ENCODE peak calls at places on chromosomes 4 and X, in four cellular contexts. B, A, K and C are unnamed samples.

GRCh38 chrX:40570346-40571093 is 10.2 kb upstream of the ATP6AP2 start:
- DNase-seq in B (no peak), A (peak; percentile 12), K (no peak), C (no peak)

GRCh38 chrX:129634541-129634940 is 20.2 kb downstream of the APLN start:
- DNase-seq in B (no peak), A (no peak), K (no peak), C (no peak)

GRCh38 chr4:151744614-151745013 is 16.2 kb downstream of the GATB start:
- DNase-seq in B (peak; percentile 91), A (no peak), K (peak; percentile 57), C (no peak)

GRCh38 chr4:3402409-3403103 is 39.2 kb upstream of the HGFAC start:
- DNase-seq in B (no peak), A (no peak), K (peak; percentile 61), C (no peak)

GRCh38 chrX:46551494-46552128 is 6.4 kb upstream of the ZNF674 start:
- DNase-seq in B (no peak), A (no peak), K (no peak), C (no peak)

GRCh38 chrX:149871940-149872339 is 9.0 kb upstream of the MAGEA8 start:
- DNase-seq in B (peak; percentile 27), A (peak; percentile 29), K (no peak), C (no peak)

GRCh38 chrX:132331000-132331399 is 111.8 kb upstream of the RAP2C start:
- DNase-seq in B (no peak), A (no peak), K (no peak), C (no peak)

GRCh38 chr4:68257719-68258118 is 12.2 kb upstream of the TMPRSS11B start:
- DNase-seq in B (no peak), A (no peak), K (no peak), C (no peak)

GRCh38 chr4:98642991-98643426 is 15.4 kb downstream of the TSPAN5 start:
- DNase-seq in B (peak; percentile 62), A (no peak), K (no peak), C (no peak)

GRCh38 chr4:151325320-151326246 is at the start of gene SH3D19:
- DNase-seq in B (peak; percentile 74), A (no peak), K (no peak), C (peak; percentile 45)

GRCh38 chrX:53082773-53083616 is 828 bp downstream of the TSPYL2 start:
- DNase-seq in B (no peak), A (no peak), K (no peak), C (peak; percentile 30)

GRCh38 chr4:151674804-151675290 is 86.0 kb downstream of the GATB start:
- DNase-seq in B (no peak), A (no peak), K (no peak), C (peak; percentile 49)

GRCh38 chr4:93731448-93731847 is 97.1 kb upstream of the ATOH1 start:
- DNase-seq in B (peak; percentile 1), A (no peak), K (no peak), C (no peak)

GRCh38 chr4:158530898-158531297 is 9.2 kb downstream of the RXFP1 start:
- DNase-seq in B (no peak), A (no peak), K (no peak), C (no peak)

GRCh38 chrX:68693481-68694410 is 46.3 kb downstream of the STARD8 start:
- DNase-seq in B (no peak), A (no peak), K (no peak), C (peak; percentile 31)

GRCh38 chr4:848307-848691 is 22.4 kb upstream of the CPLX1 start:
- DNase-seq in B (no peak), A (no peak), K (no peak), C (peak; percentile 30)

GRCh38 chrX:13334491-13334890 is 14.6 kb upstream of the ATXN3L start:
- DNase-seq in B (peak; percentile 8), A (peak; percentile 3), K (no peak), C (no peak)

GRCh38 chr4:176792348-176793059 is at the start of gene VEGFC:
- DNase-seq in B (no peak), A (no peak), K (no peak), C (no peak)

GRCh38 chr4:120082286-120082685 is 15.6 kb upstream of the MAD2L1 start:
- DNase-seq in B (no peak), A (no peak), K (no peak), C (no peak)

GRCh38 chr4:71188197-71188625 is 150.6 kb upstream of the SLC4A4 start:
- DNase-seq in B (no peak), A (peak; percentile 6), K (no peak), C (no peak)

GRCh38 chrX:30666094-30666493 is 12.9 kb downstream of the GK start:
- DNase-seq in B (no peak), A (no peak), K (no peak), C (no peak)